ENCODE peak calls at places on chromosomes 4 and X, in ten cellular contexts. One of them, this sample, is unnamed.

GRCh38 chr4:138034871-138035270 is 207.3 kb downstream of the SLC7A11 start:
- DNase-seq in WERI-Rb-1: no peak
- DNase-seq in left lung: no peak
- DNase-seq in tibial artery: no peak
- DNase-seq in uterus: no peak
- DNase-seq in kidney: no peak
- DNase-seq in testis: no peak
- DNase-seq in psoas muscle: no peak
- DNase-seq in CD4-positive, alpha-beta T cell: no peak
- DNase-seq in Peyer's patch: no peak
- DNase-seq in this sample: no peak

GRCh38 chr4:123547167-123547817 is 150.7 kb downstream of the SPRY1 start:
- DNase-seq in WERI-Rb-1: no peak
- DNase-seq in left lung: peak; percentile 84
- DNase-seq in tibial artery: no peak
- DNase-seq in uterus: no peak
- DNase-seq in kidney: peak; percentile 88
- DNase-seq in testis: no peak
- DNase-seq in psoas muscle: no peak
- DNase-seq in CD4-positive, alpha-beta T cell: no peak
- DNase-seq in Peyer's patch: no peak
- DNase-seq in this sample: peak; percentile 91

GRCh38 chr4:103429283-103429682 is 231.1 kb upstream of the CENPE start:
- DNase-seq in WERI-Rb-1: no peak
- DNase-seq in left lung: no peak
- DNase-seq in tibial artery: no peak
- DNase-seq in uterus: no peak
- DNase-seq in kidney: no peak
- DNase-seq in testis: peak; percentile 32
- DNase-seq in psoas muscle: no peak
- DNase-seq in CD4-positive, alpha-beta T cell: no peak
- DNase-seq in Peyer's patch: no peak
- DNase-seq in this sample: no peak

GRCh38 chr4:154958621-154959358 is 177.7 kb downstream of the RBM46 start:
- DNase-seq in WERI-Rb-1: no peak
- DNase-seq in left lung: no peak
- DNase-seq in tibial artery: peak; percentile 43
- DNase-seq in uterus: no peak
- DNase-seq in kidney: no peak
- DNase-seq in testis: peak; percentile 91
- DNase-seq in psoas muscle: peak; percentile 19
- DNase-seq in CD4-positive, alpha-beta T cell: no peak
- DNase-seq in Peyer's patch: no peak
- DNase-seq in this sample: no peak

GRCh38 chrX:45849261-45849660 is 648.6 kb upstream of the DIPK2B start:
- DNase-seq in WERI-Rb-1: no peak
- DNase-seq in left lung: no peak
- DNase-seq in tibial artery: no peak
- DNase-seq in uterus: no peak
- DNase-seq in kidney: no peak
- DNase-seq in testis: no peak
- DNase-seq in psoas muscle: no peak
- DNase-seq in CD4-positive, alpha-beta T cell: peak; percentile 6
- DNase-seq in Peyer's patch: no peak
- DNase-seq in this sample: no peak

GRCh38 chr4:112704991-112705845 is 68.3 kb downstream of the LARP7 start:
- DNase-seq in WERI-Rb-1: peak; percentile 56
- DNase-seq in left lung: peak; percentile 36
- DNase-seq in tibial artery: peak; percentile 28
- DNase-seq in uterus: peak; percentile 53
- DNase-seq in kidney: no peak
- DNase-seq in testis: peak; percentile 67
- DNase-seq in psoas muscle: peak; percentile 24
- DNase-seq in CD4-positive, alpha-beta T cell: no peak
- DNase-seq in Peyer's patch: no peak
- DNase-seq in this sample: peak; percentile 68

GRCh38 chr4:101831816-101832215 is 41.3 kb downstream of the BANK1 start:
- DNase-seq in WERI-Rb-1: no peak
- DNase-seq in left lung: no peak
- DNase-seq in tibial artery: no peak
- DNase-seq in uterus: no peak
- DNase-seq in kidney: no peak
- DNase-seq in testis: no peak
- DNase-seq in psoas muscle: no peak
- DNase-seq in CD4-positive, alpha-beta T cell: no peak
- DNase-seq in Peyer's patch: no peak
- DNase-seq in this sample: no peak

GRCh38 chr4:12580787-12581186 is 903.4 kb downstream of the RAB28 start:
- DNase-seq in WERI-Rb-1: no peak
- DNase-seq in left lung: no peak
- DNase-seq in tibial artery: no peak
- DNase-seq in uterus: no peak
- DNase-seq in kidney: no peak
- DNase-seq in testis: no peak
- DNase-seq in psoas muscle: no peak
- DNase-seq in CD4-positive, alpha-beta T cell: no peak
- DNase-seq in Peyer's patch: no peak
- DNase-seq in this sample: no peak

GRCh38 chr4:183747931-183748664 is 89.0 kb downstream of the TRAPPC11 start:
- DNase-seq in WERI-Rb-1: no peak
- DNase-seq in left lung: no peak
- DNase-seq in tibial artery: no peak
- DNase-seq in uterus: no peak
- DNase-seq in kidney: no peak
- DNase-seq in testis: no peak
- DNase-seq in psoas muscle: no peak
- DNase-seq in CD4-positive, alpha-beta T cell: no peak
- DNase-seq in Peyer's patch: no peak
- DNase-seq in this sample: no peak

GRCh38 chr4:176875026-176875425 is 82.3 kb upstream of the VEGFC start:
- DNase-seq in WERI-Rb-1: no peak
- DNase-seq in left lung: no peak
- DNase-seq in tibial artery: no peak
- DNase-seq in uterus: no peak
- DNase-seq in kidney: no peak
- DNase-seq in testis: no peak
- DNase-seq in psoas muscle: no peak
- DNase-seq in CD4-positive, alpha-beta T cell: no peak
- DNase-seq in Peyer's patch: no peak
- DNase-seq in this sample: no peak

GRCh38 chr4:2304877-2305561 is 43.1 kb upstream of the MXD4 start:
- DNase-seq in WERI-Rb-1: no peak
- DNase-seq in left lung: no peak
- DNase-seq in tibial artery: no peak
- DNase-seq in uterus: no peak
- DNase-seq in kidney: no peak
- DNase-seq in testis: no peak
- DNase-seq in psoas muscle: no peak
- DNase-seq in CD4-positive, alpha-beta T cell: no peak
- DNase-seq in Peyer's patch: peak; percentile 6
- DNase-seq in this sample: no peak

GRCh38 chr4:189912170-189912569 is 28.5 kb upstream of the FRG1 start:
- DNase-seq in WERI-Rb-1: no peak
- DNase-seq in left lung: no peak
- DNase-seq in tibial artery: no peak
- DNase-seq in uterus: no peak
- DNase-seq in kidney: no peak
- DNase-seq in testis: no peak
- DNase-seq in psoas muscle: no peak
- DNase-seq in CD4-positive, alpha-beta T cell: no peak
- DNase-seq in Peyer's patch: no peak
- DNase-seq in this sample: no peak

GRCh38 chr4:108060686-108061321 is 71.1 kb downstream of the HADH start:
- DNase-seq in WERI-Rb-1: no peak
- DNase-seq in left lung: no peak
- DNase-seq in tibial artery: no peak
- DNase-seq in uterus: no peak
- DNase-seq in kidney: no peak
- DNase-seq in testis: no peak
- DNase-seq in psoas muscle: no peak
- DNase-seq in CD4-positive, alpha-beta T cell: no peak
- DNase-seq in Peyer's patch: no peak
- DNase-seq in this sample: no peak

GRCh38 chr4:52036875-52037274 is 1.2 kb downstream of the SGCB start:
- DNase-seq in WERI-Rb-1: no peak
- DNase-seq in left lung: no peak
- DNase-seq in tibial artery: no peak
- DNase-seq in uterus: no peak
- DNase-seq in kidney: no peak
- DNase-seq in testis: no peak
- DNase-seq in psoas muscle: no peak
- DNase-seq in CD4-positive, alpha-beta T cell: no peak
- DNase-seq in Peyer's patch: no peak
- DNase-seq in this sample: no peak

GRCh38 chr4:65399131-65399530 is 271.2 kb downstream of the EPHA5 start:
- DNase-seq in WERI-Rb-1: no peak
- DNase-seq in left lung: no peak
- DNase-seq in tibial artery: no peak
- DNase-seq in uterus: no peak
- DNase-seq in kidney: peak; percentile 65
- DNase-seq in testis: no peak
- DNase-seq in psoas muscle: no peak
- DNase-seq in CD4-positive, alpha-beta T cell: no peak
- DNase-seq in Peyer's patch: no peak
- DNase-seq in this sample: no peak

GRCh38 chr4:33184684-33185083 is 2464.5 kb downstream of the PCDH7 start:
- DNase-seq in WERI-Rb-1: no peak
- DNase-seq in left lung: no peak
- DNase-seq in tibial artery: no peak
- DNase-seq in uterus: no peak
- DNase-seq in kidney: no peak
- DNase-seq in testis: no peak
- DNase-seq in psoas muscle: no peak
- DNase-seq in CD4-positive, alpha-beta T cell: no peak
- DNase-seq in Peyer's patch: no peak
- DNase-seq in this sample: no peak

GRCh38 chrX:11099465-11099864 is 11.7 kb upstream of the HCCS start:
- DNase-seq in WERI-Rb-1: no peak
- DNase-seq in left lung: no peak
- DNase-seq in tibial artery: no peak
- DNase-seq in uterus: no peak
- DNase-seq in kidney: no peak
- DNase-seq in testis: no peak
- DNase-seq in psoas muscle: no peak
- DNase-seq in CD4-positive, alpha-beta T cell: no peak
- DNase-seq in Peyer's patch: no peak
- DNase-seq in this sample: no peak

DNA sequence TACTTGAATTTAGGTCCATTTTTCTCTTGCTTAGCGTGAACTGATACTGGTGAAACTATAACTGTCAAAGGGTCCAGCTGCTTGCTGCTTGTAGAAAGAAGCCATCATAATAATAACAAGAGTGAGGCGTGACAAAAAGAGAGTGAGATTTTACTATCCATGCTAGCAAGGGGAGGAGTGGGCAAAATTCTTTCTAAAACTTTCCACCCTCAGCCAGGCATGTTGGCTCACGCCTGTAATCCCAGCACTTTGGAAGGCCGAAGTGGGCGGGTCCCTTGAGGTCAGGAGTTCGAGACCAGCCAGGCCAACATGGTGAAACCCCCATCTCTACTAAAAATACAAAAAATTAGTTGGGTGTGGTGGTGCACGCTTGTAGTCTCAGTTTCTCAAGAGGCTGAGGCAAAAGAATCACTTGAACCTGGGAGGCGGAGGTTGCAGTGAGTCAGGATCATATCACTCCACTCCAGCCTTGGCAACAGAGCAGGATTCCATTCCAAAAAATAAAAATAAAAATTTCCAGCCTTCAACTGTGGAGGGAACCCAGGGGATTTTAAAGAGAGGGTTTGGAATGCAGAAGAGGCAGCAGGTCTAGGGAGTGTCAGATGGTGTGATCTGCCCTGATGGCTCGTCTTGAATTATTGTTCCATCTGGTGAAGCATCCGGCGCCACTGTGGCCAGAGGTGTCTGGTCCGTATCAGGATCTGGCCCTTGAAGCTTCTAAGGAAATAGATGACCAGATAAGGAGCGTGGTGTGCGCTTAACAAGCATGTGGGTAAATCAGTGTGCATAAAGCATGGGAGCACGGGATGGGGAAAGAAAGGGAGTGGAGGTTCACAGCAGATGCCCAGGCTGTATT is 51.8 kb downstream of the LRP2BP start:
- DNase-seq in WERI-Rb-1: peak; percentile 68
- DNase-seq in left lung: no peak
- DNase-seq in tibial artery: peak; percentile 21
- DNase-seq in uterus: peak; percentile 77
- DNase-seq in kidney: no peak
- DNase-seq in testis: no peak
- DNase-seq in psoas muscle: no peak
- DNase-seq in CD4-positive, alpha-beta T cell: no peak
- DNase-seq in Peyer's patch: no peak
- DNase-seq in this sample: no peak
- H3K27ac ChIP-seq in WERI-Rb-1: peak overlapping the region; percentile 10
- H3K27ac ChIP-seq in left lung: peak overlapping the region; percentile 24
- H3K27ac ChIP-seq in tibial artery: peak overlapping the region; percentile 72
- H3K27ac ChIP-seq in uterus: peak overlapping the region; percentile 83
- H3K27ac ChIP-seq in kidney: no peak overlapping the region
- H3K27ac ChIP-seq in testis: peak overlapping the region; percentile 70
- H3K27ac ChIP-seq in psoas muscle: no peak overlapping the region
- H3K27ac ChIP-seq in CD4-positive, alpha-beta T cell: no peak overlapping the region
- H3K27ac ChIP-seq in Peyer's patch: peak overlapping the region; percentile 13
- H3K27ac ChIP-seq in this sample: no peak overlapping the region

GRCh38 chr4:87009095-87009648 is 74.4 kb downstream of the AFF1 start:
- DNase-seq in WERI-Rb-1: no peak
- DNase-seq in left lung: no peak
- DNase-seq in tibial artery: no peak
- DNase-seq in uterus: no peak
- DNase-seq in kidney: no peak
- DNase-seq in testis: no peak
- DNase-seq in psoas muscle: no peak
- DNase-seq in CD4-positive, alpha-beta T cell: no peak
- DNase-seq in Peyer's patch: peak; percentile 51
- DNase-seq in this sample: no peak
- H3K27ac ChIP-seq in WERI-Rb-1: peak overlapping the region; percentile 13
- H3K27ac ChIP-seq in left lung: peak overlapping the region; percentile 21
- H3K27ac ChIP-seq in tibial artery: peak overlapping the region; percentile 92
- H3K27ac ChIP-seq in uterus: peak overlapping the region; percentile 94
- H3K27ac ChIP-seq in kidney: peak overlapping the region; percentile 90
- H3K27ac ChIP-seq in testis: peak overlapping the region; percentile 2
- H3K27ac ChIP-seq in psoas muscle: peak overlapping the region; percentile 98
- H3K27ac ChIP-seq in CD4-positive, alpha-beta T cell: no peak overlapping the region
- H3K27ac ChIP-seq in Peyer's patch: no peak overlapping the region
- H3K27ac ChIP-seq in this sample: peak overlapping the region; percentile 98

GRCh38 chrX:71107762-71108360 is 1.3 kb upstream of the CXorf65 start:
- DNase-seq in WERI-Rb-1: no peak
- DNase-seq in left lung: no peak
- DNase-seq in tibial artery: no peak
- DNase-seq in uterus: no peak
- DNase-seq in kidney: no peak
- DNase-seq in testis: no peak
- DNase-seq in psoas muscle: no peak
- DNase-seq in CD4-positive, alpha-beta T cell: peak; percentile 34
- DNase-seq in Peyer's patch: peak; percentile 50
- DNase-seq in this sample: no peak
- H3K27ac ChIP-seq in WERI-Rb-1: no peak overlapping the region
- H3K27ac ChIP-seq in left lung: no peak overlapping the region
- H3K27ac ChIP-seq in tibial artery: no peak overlapping the region
- H3K27ac ChIP-seq in uterus: no peak overlapping the region
- H3K27ac ChIP-seq in kidney: no peak overlapping the region
- H3K27ac ChIP-seq in testis: no peak overlapping the region
- H3K27ac ChIP-seq in psoas muscle: no peak overlapping the region
- H3K27ac ChIP-seq in CD4-positive, alpha-beta T cell: peak overlapping the region; percentile 96
- H3K27ac ChIP-seq in Peyer's patch: no peak overlapping the region
- H3K27ac ChIP-seq in this sample: no peak overlapping the region

GRCh38 chr4:158161561-158162354 is 11.1 kb downstream of the GASK1B start:
- DNase-seq in WERI-Rb-1: peak; percentile 61
- DNase-seq in left lung: peak; percentile 37
- DNase-seq in tibial artery: peak; percentile 56
- DNase-seq in uterus: peak; percentile 78
- DNase-seq in kidney: no peak
- DNase-seq in testis: peak; percentile 22
- DNase-seq in psoas muscle: peak; percentile 25
- DNase-seq in CD4-positive, alpha-beta T cell: no peak
- DNase-seq in Peyer's patch: no peak
- DNase-seq in this sample: no peak
- H3K27ac ChIP-seq in WERI-Rb-1: no peak overlapping the region
- H3K27ac ChIP-seq in left lung: peak overlapping the region; percentile 53
- H3K27ac ChIP-seq in tibial artery: peak overlapping the region; percentile 87
- H3K27ac ChIP-seq in uterus: peak overlapping the region; percentile 97
- H3K27ac ChIP-seq in kidney: peak overlapping the region; percentile 5
- H3K27ac ChIP-seq in testis: no peak overlapping the region
- H3K27ac ChIP-seq in psoas muscle: peak overlapping the region; percentile 38
- H3K27ac ChIP-seq in CD4-positive, alpha-beta T cell: no peak overlapping the region
- H3K27ac ChIP-seq in Peyer's patch: peak overlapping the region; percentile 29
- H3K27ac ChIP-seq in this sample: peak overlapping the region; percentile 4